ENCODE peak calls at places on chromosomes 16 and 17, in six cellular contexts. S, T, K, R, M and Z are unnamed samples.

GRCh38 chr16:17541324-17541723 is 70.6 kb upstream of the XYLT1 start:
- DNase-seq in S (no peak), T (no peak), K (no peak), R (no peak), M (no peak), Z (no peak)

GRCh38 chr17:40514013-40514875 is 12.8 kb upstream of the TNS4 start:
- DNase-seq in S (no peak), T (peak), K (no peak), R (no peak), M (no peak), Z (no peak)

GRCh38 chr16:63447121-63447520 is 1410.9 kb upstream of the CDH8 start:
- DNase-seq in S (no peak), T (no peak), K (no peak), R (no peak), M (no peak), Z (no peak)

GRCh38 chr17:11506635-11507034 is 91.6 kb upstream of the DNAH9 start:
- DNase-seq in S (peak), T (no peak), K (no peak), R (no peak), M (no peak), Z (no peak)

GRCh38 chr16:25066747-25067631 is 44.6 kb upstream of the LCMT1 start:
- DNase-seq in S (peak), T (peak), K (peak), R (peak), M (peak), Z (peak)

GRCh38 chr16:76428858-76429257 is 151.7 kb downstream of the CNTNAP4 start:
- DNase-seq in S (peak), T (no peak), K (no peak), R (peak), M (no peak), Z (no peak)

GRCh38 chr17:48472485-48473281 is 42.7 kb upstream of the SKAP1 start:
- DNase-seq in S (no peak), T (no peak), K (no peak), R (no peak), M (no peak), Z (peak)

GRCh38 chr17:10336393-10336792 is 36.4 kb downstream of the MYH13 start:
- DNase-seq in S (no peak), T (no peak), K (no peak), R (no peak), M (no peak), Z (no peak)

GRCh38 chr17:79272220-79272619 is 197.6 kb downstream of the ENGASE start:
- DNase-seq in S (no peak), T (no peak), K (no peak), R (no peak), M (no peak), Z (no peak)

GRCh38 chr16:66569131-66569530 is 2.9 kb downstream of the CMTM1 start:
- DNase-seq in S (no peak), T (no peak), K (no peak), R (no peak), M (peak), Z (no peak)

GRCh38 chr16:3961449-3961849 is 80.9 kb upstream of the CREBBP start:
- DNase-seq in S (no peak), T (no peak), K (no peak), R (no peak), M (no peak), Z (peak)

GRCh38 chr17:45128331-45128730 is 4.0 kb downstream of the PLCD3 start:
- DNase-seq in S (no peak), T (no peak), K (no peak), R (no peak), M (no peak), Z (no peak)

GRCh38 chr17:72715906-72716572 is 376.4 kb downstream of the SLC39A11 start:
- DNase-seq in S (no peak), T (no peak), K (no peak), R (no peak), M (no peak), Z (peak)

GRCh38 chr17:77364941-77365583 is 224.3 kb downstream of the SEC14L1 start:
- DNase-seq in S (no peak), T (no peak), K (no peak), R (no peak), M (no peak), Z (no peak)

GRCh38 chr17:68821860-68822693 is 133.1 kb downstream of the ABCA8 start:
- DNase-seq in S (no peak), T (no peak), K (no peak), R (no peak), M (peak), Z (peak)

GRCh38 chr17:46071796-46072195 is 72.7 kb downstream of the STH start:
- DNase-seq in S (no peak), T (no peak), K (no peak), R (no peak), M (no peak), Z (no peak)

GRCh38 chr16:67910162-67910561 is 17.1 kb downstream of the PSKH1 start:
- DNase-seq in S (no peak), T (no peak), K (no peak), R (no peak), M (no peak), Z (no peak)

GRCh38 chr16:3020604-3021448 is 658 bp downstream of the TNFRSF12A start:
- DNase-seq in S (peak), T (peak), K (peak), R (peak), M (peak), Z (peak)

GRCh38 chr17:7842950-7843535 is 9.0 kb downstream of the KDM6B start:
- DNase-seq in S (peak), T (peak), K (peak), R (peak), M (peak), Z (no peak)

GRCh38 chr17:48830840-48831548 is at the start of gene CALCOCO2:
- DNase-seq in S (peak), T (peak), K (peak), R (peak), M (peak), Z (peak)

GRCh38 chr17:21014498-21014897 is 28.3 kb downstream of the USP22 start:
- DNase-seq in S (no peak), T (no peak), K (no peak), R (no peak), M (no peak), Z (no peak)

GRCh38 chr17:47120521-47121095 is 68.5 kb downstream of the CDC27 start:
- DNase-seq in S (no peak), T (no peak), K (no peak), R (no peak), M (no peak), Z (peak)

GRCh38 chr16:4313563-4314531 is 2.0 kb upstream of the GLIS2 start:
- DNase-seq in S (peak), T (no peak), K (peak), R (peak), M (no peak), Z (no peak)

GRCh38 chr17:44928950-44929720 is 13.8 kb upstream of the GFAP start:
- DNase-seq in S (no peak), T (peak), K (no peak), R (no peak), M (no peak), Z (no peak)

GRCh38 chr17:4728124-4728523 is 3.1 kb upstream of the MED11 start:
- DNase-seq in S (peak), T (no peak), K (peak), R (no peak), M (no peak), Z (no peak)

GRCh38 chr16:67917852-67918236 is 13.8 kb downstream of the CTRL start:
- DNase-seq in S (peak), T (no peak), K (no peak), R (no peak), M (no peak), Z (peak)

GRCh38 chr16:75805946-75806345 is 79.7 kb upstream of the CPHXL start:
- DNase-seq in S (no peak), T (no peak), K (no peak), R (no peak), M (no peak), Z (no peak)

GRCh38 chr16:84464116-84464515 is 40.3 kb downstream of the MEAK7 start:
- DNase-seq in S (no peak), T (peak), K (peak), R (no peak), M (no peak), Z (no peak)

GRCh38 chr16:65038125-65038524 is 83.7 kb downstream of the CDH11 start:
- DNase-seq in S (no peak), T (no peak), K (no peak), R (no peak), M (no peak), Z (no peak)

GRCh38 chr16:58471209-58471975 is 28.6 kb upstream of the NDRG4 start:
- DNase-seq in S (no peak), T (peak), K (no peak), R (no peak), M (no peak), Z (no peak)

GRCh38 chr17:76236603-76237002 is 3.7 kb downstream of the RNF157 start:
- DNase-seq in S (no peak), T (no peak), K (no peak), R (no peak), M (no peak), Z (no peak)

GRCh38 chr17:76235883-76236282 is 4.4 kb downstream of the RNF157 start:
- DNase-seq in S (no peak), T (no peak), K (no peak), R (no peak), M (no peak), Z (no peak)

GRCh38 chr17:76239538-76240274 is 587 bp downstream of the RNF157 start:
- DNase-seq in S (no peak), T (peak), K (no peak), R (no peak), M (no peak), Z (no peak)

GRCh38 chr17:76238847-76239537 is 1.3 kb downstream of the RNF157 start:
- DNase-seq in S (no peak), T (no peak), K (no peak), R (no peak), M (no peak), Z (no peak)

GRCh38 chr17:76237859-76238313 is 2.4 kb downstream of the RNF157 start:
- DNase-seq in S (no peak), T (no peak), K (no peak), R (peak), M (no peak), Z (no peak)
- TF ChIP-seq POLR2A in S (no peak), T (no peak), K (no peak), R (no peak), M (no peak), Z (no peak)

DNA sequence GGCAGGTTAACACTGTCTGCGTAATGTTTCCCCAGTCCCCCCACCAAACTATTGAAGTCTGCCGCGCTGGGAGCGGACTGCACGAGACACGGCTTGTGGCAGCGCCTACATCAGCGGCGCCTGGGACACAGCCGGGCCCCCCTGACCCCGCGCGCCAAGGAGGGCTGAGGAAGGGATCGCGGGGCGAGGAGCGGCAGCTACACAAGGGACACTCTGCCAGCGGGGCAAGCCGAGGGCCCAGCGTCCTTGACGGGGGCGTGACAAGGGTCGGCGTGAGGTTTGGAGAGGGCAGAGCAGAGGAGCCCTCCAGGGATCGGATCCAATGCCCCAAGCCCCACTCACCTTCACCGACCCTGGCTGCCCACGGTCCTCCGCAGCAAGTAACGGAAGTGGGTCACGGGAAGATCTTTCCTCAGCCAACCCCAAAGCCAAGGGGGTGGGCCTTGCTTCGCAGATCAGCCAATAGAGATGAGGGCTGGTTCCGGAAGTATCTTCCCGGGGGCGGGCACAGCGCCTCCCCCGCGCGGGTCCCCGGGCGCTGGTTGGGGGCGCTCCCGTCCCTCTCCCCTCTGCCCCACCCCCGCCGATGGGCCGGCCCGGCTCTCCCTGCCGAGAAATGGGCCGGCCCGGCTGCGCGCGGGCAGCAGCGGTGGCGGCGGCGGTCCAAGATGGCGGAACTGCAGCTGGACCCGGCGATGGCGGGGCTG is at the start of the genes ATP5PD and KCTD2:
- DNase-seq in S (peak), T (peak), K (peak), R (peak), M (peak), Z (peak)
- TF ChIP-seq POLR2A in S (peak), T (peak), K (peak), R (peak), M (peak), Z (peak)

GRCh38 chr16:20391045-20391444 is 13.5 kb downstream of the PDILT start:
- DNase-seq in S (no peak), T (no peak), K (no peak), R (no peak), M (no peak), Z (no peak)
- TF ChIP-seq POLR2A in S (no peak), T (no peak), K (no peak), R (no peak), M (no peak), Z (no peak)

DNA sequence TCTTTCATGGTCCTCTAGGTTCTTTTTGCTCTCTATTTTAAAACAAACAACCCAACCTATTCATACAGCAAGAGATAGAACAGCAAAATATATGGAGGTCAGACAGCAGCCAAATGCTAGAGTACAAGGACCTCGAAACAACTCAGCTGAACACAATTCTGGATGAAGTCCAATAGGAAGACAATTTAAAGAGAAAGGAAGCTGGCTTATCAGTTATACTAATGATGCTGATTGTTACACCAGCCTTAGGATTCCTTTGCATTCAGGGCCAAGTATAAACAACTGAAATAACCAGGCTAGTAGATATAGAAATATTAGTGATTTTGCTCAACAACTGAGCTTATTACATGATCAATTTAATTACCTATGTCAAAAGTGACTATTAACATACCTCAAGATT is 2.5 kb downstream of the SSH2 start:
- DNase-seq in S (no peak), T (no peak), K (no peak), R (no peak), M (peak), Z (no peak)
- TF ChIP-seq POLR2A in S (no peak), T (no peak), K (no peak), R (no peak), M (peak), Z (no peak)

GRCh38 chr17:82081546-82081945 is 15.9 kb upstream of the DUS1L start:
- DNase-seq in S (no peak), T (no peak), K (no peak), R (no peak), M (no peak), Z (no peak)

GRCh38 chr17:82080789-82081464 is 15.3 kb upstream of the DUS1L start:
- DNase-seq in S (no peak), T (no peak), K (no peak), R (no peak), M (no peak), Z (no peak)

GRCh38 chr17:82079001-82079677 is 13.5 kb upstream of the DUS1L start:
- DNase-seq in S (no peak), T (no peak), K (no peak), R (no peak), M (no peak), Z (no peak)

GRCh38 chr17:82081966-82082365 is 16.1 kb downstream of the FASN start:
- DNase-seq in S (no peak), T (no peak), K (no peak), R (no peak), M (no peak), Z (no peak)

DNA sequence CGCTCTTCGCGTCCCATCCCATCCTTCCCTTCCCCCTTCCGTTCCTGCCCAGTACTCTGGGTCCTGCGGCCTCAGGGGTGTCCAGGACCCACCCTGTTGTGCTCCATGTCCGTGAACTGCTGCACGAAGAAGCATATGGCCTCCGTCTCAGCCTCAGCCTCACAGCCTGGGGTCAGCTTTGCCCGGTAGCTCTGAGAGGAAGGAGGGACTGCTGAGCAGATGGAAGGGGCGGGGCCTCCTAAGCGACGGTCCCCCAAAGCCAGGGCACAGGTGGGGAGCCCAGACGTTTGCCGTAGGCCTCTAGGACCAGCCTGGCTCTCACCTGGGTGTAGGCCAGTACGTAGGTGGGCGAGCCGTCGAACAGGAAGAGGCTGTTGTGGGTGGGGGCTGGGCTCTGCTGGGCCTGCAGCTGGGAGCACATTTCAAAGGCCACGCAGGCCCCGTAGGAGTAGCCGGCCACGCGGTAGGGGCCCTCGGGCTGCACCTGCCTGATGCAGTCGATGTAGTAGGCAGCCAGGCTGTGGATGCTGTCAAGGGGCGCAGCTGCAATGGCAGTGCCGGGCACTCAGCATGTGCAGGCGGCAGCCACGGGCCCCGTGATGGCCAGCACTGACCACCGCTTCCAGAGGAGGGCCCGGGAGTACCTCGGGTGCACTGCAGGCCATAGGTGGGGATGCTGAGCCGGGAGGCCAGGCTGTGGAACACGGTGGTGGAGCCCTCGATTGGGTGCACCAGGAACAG is 14.6 kb upstream of the DUS1L start:
- DNase-seq in S (no peak), T (no peak), K (no peak), R (no peak), M (no peak), Z (no peak)
- TF ChIP-seq POLR2A in S (peak), T (no peak), K (no peak), R (no peak), M (no peak), Z (no peak)

DNA sequence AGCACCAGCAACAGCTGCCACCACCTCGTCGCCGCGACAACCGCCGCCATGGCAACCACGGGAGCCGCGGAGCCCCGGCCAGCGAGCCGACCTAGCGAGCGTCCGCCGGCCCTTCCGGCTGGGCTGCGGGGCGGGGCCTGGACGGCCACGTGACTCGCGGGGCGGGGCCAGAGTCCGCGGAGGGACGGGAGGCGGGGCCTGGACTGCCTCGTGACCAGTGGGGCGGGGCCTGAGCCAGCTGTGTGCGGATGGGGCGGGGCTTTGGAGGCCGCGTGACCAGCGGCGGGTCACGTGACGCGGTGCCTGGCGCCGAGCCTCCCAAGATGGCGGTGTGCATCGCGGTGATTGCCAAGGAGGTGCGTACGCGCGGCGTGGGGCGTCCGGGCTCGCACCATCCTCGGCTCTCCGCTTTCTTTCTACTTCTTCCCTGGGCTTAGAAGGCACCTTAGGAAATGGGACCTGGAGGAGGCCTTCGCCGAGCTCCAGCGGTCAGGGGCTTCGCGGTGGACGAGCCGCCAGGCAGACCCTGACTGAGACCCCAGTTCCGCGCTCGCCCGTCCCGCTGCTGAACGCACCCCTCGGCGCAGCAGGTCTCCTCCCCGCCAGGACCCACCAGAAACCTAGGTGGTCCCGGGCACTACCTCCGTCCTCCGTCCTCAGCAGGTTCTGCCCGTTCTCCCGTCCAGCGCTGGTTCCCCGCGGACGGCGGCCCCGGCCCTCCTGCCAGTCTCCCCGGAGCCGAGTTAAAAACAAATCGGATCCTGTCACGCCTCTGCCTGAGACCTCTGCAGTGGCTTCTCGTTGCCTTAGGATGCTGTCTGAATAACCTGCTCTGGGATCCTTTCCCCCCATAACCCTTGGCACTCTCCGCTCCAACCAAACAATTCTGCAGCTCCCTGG is at the start of the genes GALNS and TRAPPC2L:
- DNase-seq in S (peak), T (peak), K (peak), R (peak), M (peak), Z (peak)
- TF ChIP-seq POLR2A in S (peak), T (no peak), K (peak), R (peak), M (peak), Z (peak)